ENCODE peak calls at places on chromosomes 13 and 19, in ten cellular contexts. Q is thyroid gland, C is esophagus squamous epithelium, V is gastrocnemius medialis, R is IMR-90, F is A549, N is K562, B is ovary, X is transverse colon, A is tibial nerve. J is an unnamed sample.

GRCh38 chr19:10389863-10390262 is 9.5 kb upstream of the TYK2 start:
- DNase-seq in V (no peak), X (no peak), N (no peak), A (no peak), F (no peak), C (no peak), R (no peak), Q (no peak), B (no peak), J (no peak)

GRCh38 chr19:45528149-45528743 is 21.0 kb downstream of the VASP start:
- DNase-seq in B (no peak), Q (peak; percentile 33), X (no peak), A (no peak), N (peak; percentile 62), V (no peak), R (peak; percentile 56), F (no peak), C (no peak), J (no peak)

GRCh38 chr19:44529541-44529940 is at the start of gene CEACAM20:
- DNase-seq in V (no peak), Q (no peak), F (no peak), N (no peak), R (no peak), X (no peak), B (no peak), C (no peak), A (no peak), J (no peak)

GRCh38 chr19:22617614-22618325 is 16.4 kb upstream of the ZNF492 start:
- DNase-seq in Q (peak; percentile 51), R (no peak), B (peak; percentile 75), A (no peak), F (no peak), X (no peak), N (no peak), C (no peak), V (no peak), J (peak; percentile 58)

GRCh38 chr13:26619321-26619720 is 61.8 kb downstream of the WASF3 start:
- DNase-seq in X (no peak), V (no peak), C (no peak), B (no peak), F (no peak), A (no peak), Q (no peak), R (peak; percentile 91), N (no peak), J (no peak)

GRCh38 chr19:33876619-33877018 is 79.9 kb downstream of the KCTD15 start:
- DNase-seq in R (no peak), Q (no peak), V (no peak), A (no peak), F (no peak), X (no peak), N (no peak), B (no peak), C (no peak), J (no peak)

GRCh38 chr19:56566904-56567273 is 379 bp upstream of the ZNF470 start:
- DNase-seq in A (no peak), C (no peak), R (no peak), X (peak; percentile 47), V (no peak), N (no peak), B (peak; percentile 35), Q (peak; percentile 39), F (peak; percentile 33), J (peak; percentile 37)

GRCh38 chr13:88919970-88920628 is 1248.9 kb downstream of the SLITRK5 start:
- DNase-seq in B (no peak), R (no peak), Q (no peak), N (no peak), F (no peak), V (no peak), A (no peak), C (no peak), X (no peak), J (no peak)

GRCh38 chr19:49758292-49758691 is 4.8 kb downstream of the TSKS start:
- DNase-seq in V (no peak), B (peak; percentile 44), X (no peak), A (no peak), F (peak; percentile 35), N (no peak), C (no peak), Q (no peak), R (peak; percentile 83), J (no peak)

GRCh38 chr13:35502456-35502855 is 26.0 kb upstream of the MAB21L1 start:
- DNase-seq in C (no peak), R (no peak), X (no peak), N (no peak), V (no peak), A (no peak), B (no peak), Q (no peak), F (no peak), J (no peak)
- H3K4me3 ChIP-seq in C (no peak overlapping the region), R (no peak overlapping the region), X (no peak overlapping the region), N (no peak overlapping the region), V (no peak overlapping the region), A (no peak overlapping the region), B (no peak overlapping the region), Q (no peak overlapping the region), F (no peak overlapping the region), J (no peak overlapping the region)

DNA sequence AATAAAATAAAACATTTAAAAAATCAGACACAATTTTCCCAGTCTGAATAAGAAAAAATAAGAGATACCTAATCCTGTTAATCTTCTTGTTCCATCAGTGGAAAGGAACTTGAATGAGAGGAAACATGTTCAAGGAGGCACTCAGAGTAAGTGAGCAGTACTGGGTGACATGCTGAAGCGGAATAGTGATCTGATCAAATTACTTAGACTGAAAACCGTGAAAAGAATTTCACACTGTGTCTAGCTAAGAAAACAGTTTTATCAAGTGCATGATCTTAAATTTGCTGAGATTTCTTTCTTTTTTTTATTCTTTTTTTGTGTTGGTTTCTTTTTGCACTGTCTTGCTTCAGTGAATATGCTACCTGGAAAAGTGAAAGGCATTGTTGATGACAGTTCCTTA is 249.5 kb upstream of the SLC10A2 start:
- DNase-seq in A (no peak), B (no peak), R (no peak), Q (no peak), X (no peak), C (no peak), N (no peak), F (no peak), V (no peak), J (no peak)
- TF ChIP-seq CTCF in A (no peak), B (no peak), R (no peak), Q (no peak), X (no peak), C (no peak), N (no peak), F (no peak), V (no peak), J (no peak)

GRCh38 chr19:13100031-13100588 is 2.5 kb downstream of the LYL1 start:
- DNase-seq in Q (no peak), A (no peak), C (no peak), N (no peak), B (no peak), V (no peak), X (no peak), F (no peak), R (no peak), J (no peak)

GRCh38 chr19:13102416-13102665 is 317 bp downstream of the LYL1 start:
- DNase-seq in Q (no peak), F (no peak), X (no peak), V (no peak), C (no peak), N (no peak), B (no peak), R (no peak), A (no peak), J (no peak)

GRCh38 chr19:13099073-13099999 is 3.3 kb downstream of the LYL1 start:
- DNase-seq in V (peak; percentile 58), A (no peak), Q (peak; percentile 54), B (no peak), F (no peak), N (peak; percentile 52), X (peak; percentile 85), R (no peak), C (no peak), J (no peak)

GRCh38 chr19:13101590-13102415 is 855 bp downstream of the LYL1 start:
- DNase-seq in Q (no peak), A (no peak), X (no peak), C (no peak), B (no peak), F (no peak), V (no peak), R (no peak), N (no peak), J (peak; percentile 80)

DNA sequence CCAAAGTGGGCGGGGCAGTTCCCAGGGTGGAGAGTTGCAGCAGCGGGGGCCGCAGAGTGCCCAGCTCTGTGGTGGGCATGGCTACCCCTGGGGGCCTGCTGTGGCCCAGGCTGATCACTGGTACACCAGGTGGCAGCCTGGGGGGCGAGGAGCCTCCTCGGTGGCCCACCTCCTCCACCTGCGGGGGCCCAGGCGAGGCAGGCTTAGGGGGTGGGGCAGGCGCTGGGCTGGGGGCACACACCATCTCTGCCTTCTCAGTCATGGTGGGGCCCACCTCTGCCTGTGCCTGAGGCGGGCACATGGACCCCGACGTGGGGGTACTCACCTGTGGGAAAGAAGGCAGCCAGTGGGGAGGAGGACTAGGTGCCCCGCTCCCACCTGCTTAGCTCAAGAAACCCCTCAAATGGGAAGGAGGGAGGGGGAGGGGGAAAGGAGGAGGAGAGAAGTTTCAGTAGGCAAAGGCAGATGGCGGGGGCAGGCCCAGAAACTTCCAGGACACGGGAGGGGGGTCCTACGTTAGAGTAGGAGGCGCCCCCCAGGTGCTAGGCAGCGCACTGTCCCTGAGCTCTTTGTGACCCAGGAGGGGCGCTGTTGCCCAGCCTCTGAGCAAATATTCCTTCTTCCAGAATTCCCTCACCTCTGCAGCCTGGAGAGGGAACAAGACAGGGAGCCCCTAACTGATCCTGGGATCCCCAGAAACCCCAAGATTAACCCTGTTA is 1.6 kb downstream of the LYL1 start:
- DNase-seq in N (peak; percentile 61), Q (no peak), V (no peak), F (no peak), R (no peak), C (no peak), A (no peak), X (no peak), B (no peak), J (no peak)
- TF ChIP-seq POLR2A in N (peak; percentile 31), Q (no peak), V (no peak), F (no peak), R (no peak), C (no peak), A (no peak), X (no peak), B (no peak), J (no peak)

GRCh38 chr19:39870171-39870971 is 24.2 kb upstream of the FBL start:
- DNase-seq in R (no peak), V (no peak), C (no peak), B (no peak), Q (no peak), N (peak; percentile 35), F (no peak), A (no peak), X (no peak), J (no peak)
- H3K4me3 ChIP-seq in R (no peak overlapping the region), V (no peak overlapping the region), C (no peak overlapping the region), B (no peak overlapping the region), Q (no peak overlapping the region), N (no peak overlapping the region), F (no peak overlapping the region), A (no peak overlapping the region), X (no peak overlapping the region), J (no peak overlapping the region)

J was measured in lower leg skin.